ENCODE peak calls at places on chromosomes 4 and X, in seven cellular contexts. V is activated naive CD4-positive, alpha-beta T cell treated with Interleukin-2 at 50 U/mL for 16 hours; E is amygdala; B is anterior cingulate cortex; W is RCC 7860; M is neural crest cell; I is HCT116. J is an unnamed sample.

GRCh38 chr4:23455482-23455881 is 434.4 kb downstream of the PPARGC1A start:
- DNase-seq in V (no peak), E (no peak), B (no peak), W (no peak), M (peak; percentile 1), I (no peak), J (peak; percentile 64)

GRCh38 chrX:43970528-43970927 is 2.7 kb downstream of the NDP start:
- DNase-seq in V (no peak), E (no peak), B (no peak), W (peak; percentile 73), M (no peak), I (no peak), J (no peak)

GRCh38 chrX:79081895-79082512 is 62.5 kb upstream of the GPR174 start:
- DNase-seq in V (no peak), E (no peak), B (no peak), W (peak; percentile 9), M (peak; percentile 4), I (no peak), J (peak; percentile 19)

GRCh38 chrX:29693912-29694311 is 521.5 kb upstream of the MAGEB2 start:
- DNase-seq in V (no peak), E (no peak), B (no peak), W (no peak), M (no peak), I (no peak), J (no peak)

GRCh38 chrX:49784747-49785280 is 44.3 kb upstream of the PAGE4 start:
- DNase-seq in V (no peak), E (no peak), B (no peak), W (no peak), M (no peak), I (no peak), J (no peak)

GRCh38 chr4:186144596-186145569 is 40.4 kb downstream of the FAM149A start:
- DNase-seq in V (peak; percentile 9), E (peak; percentile 31), B (peak; percentile 63), W (peak; percentile 8), M (peak; percentile 69), I (no peak), J (peak; percentile 88)

GRCh38 chrX:104854188-104854587 is 288.2 kb downstream of the IL1RAPL2 start:
- DNase-seq in V (no peak), E (no peak), B (no peak), W (no peak), M (no peak), I (no peak), J (no peak)

GRCh38 chr4:101667348-101667747 is 123.2 kb upstream of the BANK1 start:
- DNase-seq in V (no peak), E (no peak), B (no peak), W (no peak), M (no peak), I (no peak), J (no peak)